ENCODE peak calls at places on chromosome 10, in four cellular contexts. One of them, this sample, is unnamed. For H3K4me1, the result is how much of the 10 kb centered on the place peaks cover.

GRCh38 chr10:18402766-18403346 is 248.5 kb downstream of the NSUN6 start:
- DNase-seq in ascending aorta: no peak
- DNase-seq in heart right ventricle: no peak
- DNase-seq in transverse colon: no peak
- DNase-seq in this sample: no peak

GRCh38 chr10:73493781-73494180 is 2.0 kb downstream of the PPP3CB start:
- DNase-seq in ascending aorta: no peak
- DNase-seq in transverse colon: no peak
- DNase-seq in heart right ventricle: no peak
- DNase-seq in this sample: no peak

GRCh38 chr10:71821909-71822763 is 28.9 kb downstream of the PSAP start:
- DNase-seq in transverse colon: no peak
- DNase-seq in ascending aorta: no peak
- DNase-seq in heart right ventricle: no peak
- DNase-seq in this sample: no peak

GRCh38 chr10:11638055-11638698 is 26.7 kb upstream of the USP6NL start:
- DNase-seq in heart right ventricle: no peak
- DNase-seq in transverse colon: no peak
- DNase-seq in ascending aorta: no peak
- DNase-seq in this sample: no peak

GRCh38 chr10:128870830-128871597 is 596.0 kb upstream of the MGMT start:
- DNase-seq in ascending aorta: no peak
- DNase-seq in transverse colon: no peak
- DNase-seq in heart right ventricle: no peak
- DNase-seq in this sample: no peak

GRCh38 chr10:48649349-48649944 is 35.2 kb upstream of the WDFY4 start:
- DNase-seq in transverse colon: no peak
- DNase-seq in heart right ventricle: no peak
- DNase-seq in ascending aorta: no peak
- DNase-seq in this sample: no peak

GRCh38 chr10:124670849-124671248 is 73.3 kb downstream of the FAM53B start:
- DNase-seq in transverse colon: no peak
- DNase-seq in ascending aorta: no peak
- DNase-seq in heart right ventricle: no peak
- DNase-seq in this sample: no peak

GRCh38 chr10:119654540-119654939 is 3.4 kb downstream of the BAG3 start:
- DNase-seq in ascending aorta: peak
- DNase-seq in transverse colon: peak
- DNase-seq in heart right ventricle: peak
- DNase-seq in this sample: no peak

GRCh38 chr10:22325272-22325947 is 4.5 kb downstream of the BMI1 start:
- DNase-seq in heart right ventricle: peak
- DNase-seq in ascending aorta: peak
- DNase-seq in transverse colon: peak
- DNase-seq in this sample: peak

DNA sequence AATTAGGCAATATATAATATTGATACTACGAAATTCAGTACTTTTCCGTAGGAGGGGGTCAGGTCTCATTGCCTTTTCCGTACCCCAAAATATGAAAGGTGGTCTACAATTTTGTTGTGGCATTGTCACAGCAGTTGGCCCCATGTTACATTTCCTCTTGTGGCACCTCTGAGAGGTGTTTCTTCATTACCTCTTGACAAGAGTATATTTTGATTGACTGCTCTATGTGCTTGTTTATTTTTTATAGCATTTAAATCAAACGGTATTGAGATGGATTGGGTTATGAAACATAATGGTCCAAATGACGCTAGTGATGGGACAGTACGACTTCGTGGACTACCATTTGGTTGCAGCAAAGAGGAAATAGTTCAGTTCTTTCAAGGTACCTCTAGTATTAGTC is 4.2 kb upstream of the PBLD start:
- DNase-seq in transverse colon: no peak
- DNase-seq in ascending aorta: no peak
- DNase-seq in heart right ventricle: no peak
- DNase-seq in this sample: no peak
- H3K4me3 ChIP-seq in transverse colon: peak
- H3K4me3 ChIP-seq in ascending aorta: no peak
- H3K4me3 ChIP-seq in heart right ventricle: no peak
- H3K4me3 ChIP-seq in this sample: no peak

GRCh38 chr10:59903871-59904270 is 2.5 kb downstream of the CCDC6 start:
- DNase-seq in ascending aorta: no peak
- DNase-seq in heart right ventricle: no peak
- DNase-seq in transverse colon: no peak
- DNase-seq in this sample: no peak
- H3K4me1 ChIP-seq in ascending aorta: under half
- H3K4me1 ChIP-seq in heart right ventricle: under half
- H3K4me1 ChIP-seq in transverse colon: half or more
- H3K4me1 ChIP-seq in this sample: half or more

GRCh38 chr10:77763453-77764430 is 126.1 kb upstream of the KCNMA1 start:
- DNase-seq in heart right ventricle: peak
- DNase-seq in ascending aorta: no peak
- DNase-seq in transverse colon: no peak
- DNase-seq in this sample: no peak
- TF ChIP-seq CTCF in heart right ventricle: no peak
- TF ChIP-seq CTCF in ascending aorta: no peak
- TF ChIP-seq CTCF in transverse colon: no peak
- TF ChIP-seq CTCF in this sample: no peak

GRCh38 chr10:131926743-131927595 is 26.2 kb downstream of the PPP2R2D start:
- DNase-seq in ascending aorta: peak
- DNase-seq in transverse colon: no peak
- DNase-seq in heart right ventricle: no peak
- DNase-seq in this sample: no peak

GRCh38 chr10:131926253-131926652 is 25.4 kb downstream of the PPP2R2D start:
- DNase-seq in transverse colon: no peak
- DNase-seq in heart right ventricle: no peak
- DNase-seq in ascending aorta: no peak
- DNase-seq in this sample: no peak

GRCh38 chr10:131930150-131930549 is 29.3 kb downstream of the PPP2R2D start:
- DNase-seq in ascending aorta: no peak
- DNase-seq in transverse colon: no peak
- DNase-seq in heart right ventricle: no peak
- DNase-seq in this sample: no peak

GRCh38 chr10:131929122-131929845 is 28.5 kb downstream of the PPP2R2D start:
- DNase-seq in heart right ventricle: no peak
- DNase-seq in ascending aorta: peak
- DNase-seq in transverse colon: no peak
- DNase-seq in this sample: no peak

DNA sequence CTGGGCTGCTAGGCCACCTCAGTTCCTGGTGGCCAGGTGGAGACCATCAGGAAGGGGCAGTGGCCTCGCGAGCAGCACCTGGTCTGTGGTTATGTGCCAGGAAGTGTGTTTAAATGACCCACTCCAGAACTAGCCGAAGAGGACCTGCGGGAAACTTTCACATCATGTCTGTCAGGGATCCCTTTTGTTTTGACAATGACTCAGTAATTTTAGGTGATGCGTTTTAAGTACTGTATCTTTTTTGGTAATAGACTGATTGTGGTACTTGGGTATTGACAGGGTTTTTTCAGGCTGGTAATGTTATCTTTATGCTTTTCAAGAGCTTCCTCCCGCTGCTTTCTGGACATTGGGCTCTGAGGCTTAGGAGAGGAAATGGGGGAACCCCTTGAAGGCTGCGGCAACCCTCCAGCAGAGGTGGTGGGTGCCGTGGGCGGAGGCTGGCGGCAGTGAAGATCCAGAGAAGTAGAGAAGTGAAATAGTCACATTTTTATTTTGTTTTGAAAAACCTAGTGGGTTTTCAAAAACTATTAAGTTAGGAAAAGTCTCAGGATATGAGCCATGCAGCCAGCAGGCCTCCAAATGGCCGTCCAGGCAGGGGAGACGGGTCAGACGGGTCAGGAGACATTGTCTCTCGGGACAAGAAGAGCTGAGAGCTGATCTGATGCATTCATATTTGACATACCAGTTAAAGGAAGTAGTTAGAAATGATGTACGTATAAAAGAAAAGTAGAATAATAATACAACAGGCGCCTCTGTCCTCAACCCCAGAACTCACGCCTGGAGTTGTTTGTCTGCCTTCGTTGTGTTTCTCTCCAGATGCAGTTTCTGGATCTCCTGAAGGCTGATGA is 27.7 kb downstream of the PPP2R2D start:
- DNase-seq in transverse colon: no peak
- DNase-seq in heart right ventricle: no peak
- DNase-seq in ascending aorta: peak
- DNase-seq in this sample: no peak
- H3K4me3 ChIP-seq in transverse colon: no peak
- H3K4me3 ChIP-seq in heart right ventricle: no peak
- H3K4me3 ChIP-seq in ascending aorta: no peak
- H3K4me3 ChIP-seq in this sample: no peak

DNA sequence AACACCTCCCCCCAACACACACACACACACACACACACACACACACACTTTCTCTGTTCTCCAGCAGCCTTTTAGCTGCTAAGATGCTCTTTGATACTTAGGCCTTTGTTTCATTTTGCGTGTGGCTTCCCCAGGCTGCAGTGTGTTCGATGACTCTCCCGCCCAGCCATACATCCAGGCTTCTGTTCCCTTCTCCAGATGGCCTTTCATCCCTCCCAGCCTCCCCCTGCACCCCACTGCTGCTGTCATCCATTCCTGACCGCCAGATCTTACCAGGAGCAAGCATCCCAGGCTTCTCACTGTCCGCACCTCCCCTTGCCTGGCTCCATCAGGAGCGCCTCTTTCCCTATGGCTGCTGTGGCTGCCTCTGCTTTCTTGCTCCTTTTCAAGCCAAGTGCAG is 77.8 kb upstream of the PPIF start:
- DNase-seq in transverse colon: no peak
- DNase-seq in ascending aorta: no peak
- DNase-seq in heart right ventricle: no peak
- DNase-seq in this sample: no peak
- H3K4me1 ChIP-seq in transverse colon: half or more
- H3K4me1 ChIP-seq in ascending aorta: half or more
- H3K4me1 ChIP-seq in heart right ventricle: half or more
- H3K4me1 ChIP-seq in this sample: under half

GRCh38 chr10:61752111-61753011 is 89.6 kb downstream of the CABCOCO1 start:
- DNase-seq in heart right ventricle: no peak
- DNase-seq in ascending aorta: no peak
- DNase-seq in transverse colon: no peak
- DNase-seq in this sample: no peak

GRCh38 chr10:61753453-61753852 is 90.7 kb downstream of the CABCOCO1 start:
- DNase-seq in transverse colon: no peak
- DNase-seq in heart right ventricle: no peak
- DNase-seq in ascending aorta: no peak
- DNase-seq in this sample: no peak

GRCh38 chr10:61751599-61751998 is 88.9 kb downstream of the CABCOCO1 start:
- DNase-seq in ascending aorta: no peak
- DNase-seq in transverse colon: no peak
- DNase-seq in heart right ventricle: no peak
- DNase-seq in this sample: no peak

GRCh38 chr10:61749271-61749670 is 86.5 kb downstream of the CABCOCO1 start:
- DNase-seq in heart right ventricle: no peak
- DNase-seq in transverse colon: no peak
- DNase-seq in ascending aorta: no peak
- DNase-seq in this sample: no peak

GRCh38 chr10:61750943-61751471 is 88.3 kb downstream of the CABCOCO1 start:
- DNase-seq in transverse colon: peak
- DNase-seq in heart right ventricle: peak
- DNase-seq in ascending aorta: peak
- DNase-seq in this sample: peak
- TF ChIP-seq CTCF in transverse colon: peak
- TF ChIP-seq CTCF in heart right ventricle: peak
- TF ChIP-seq CTCF in ascending aorta: peak
- TF ChIP-seq CTCF in this sample: peak

GRCh38 chr10:110502851-110503301 is 5.2 kb downstream of the DUSP5 start:
- DNase-seq in transverse colon: peak
- DNase-seq in heart right ventricle: no peak
- DNase-seq in ascending aorta: no peak
- DNase-seq in this sample: no peak
- H3K4me3 ChIP-seq in transverse colon: peak
- H3K4me3 ChIP-seq in heart right ventricle: no peak
- H3K4me3 ChIP-seq in ascending aorta: no peak
- H3K4me3 ChIP-seq in this sample: no peak

DNA sequence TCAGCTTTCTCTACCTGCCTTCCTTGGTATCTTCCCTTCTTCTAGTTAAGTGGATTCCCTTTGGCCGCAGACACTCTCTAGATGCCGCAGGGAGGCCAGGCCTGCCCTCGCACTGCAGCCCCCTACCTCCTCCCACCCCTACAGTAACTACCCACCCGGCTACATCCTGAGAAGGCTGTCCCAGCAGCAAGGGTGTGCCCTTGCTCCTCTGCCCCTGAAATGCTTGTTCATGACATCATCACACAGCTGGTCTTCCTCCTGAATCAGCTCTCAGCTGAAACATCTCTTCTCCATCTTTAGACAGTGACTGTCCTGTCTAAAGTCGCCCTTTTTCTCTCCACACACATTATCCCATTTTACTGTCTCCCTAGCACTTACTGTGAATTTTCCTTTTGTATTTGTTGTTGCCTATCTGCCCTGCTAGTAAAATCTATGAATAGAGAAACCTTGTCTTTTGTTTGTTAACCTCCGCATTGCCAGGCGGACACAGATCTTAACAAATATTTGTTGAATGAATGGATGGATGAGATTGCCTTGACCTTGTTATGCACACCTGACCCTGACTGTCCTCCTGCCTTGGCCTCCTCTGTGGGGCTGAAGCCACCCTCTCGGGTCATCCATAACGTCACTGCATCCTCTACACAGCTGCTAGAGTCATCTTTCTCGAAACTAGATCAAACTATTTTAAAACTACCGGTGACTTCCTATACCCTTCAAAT is 108.9 kb upstream of the GATA3 start:
- DNase-seq in transverse colon: no peak
- DNase-seq in ascending aorta: no peak
- DNase-seq in heart right ventricle: no peak
- DNase-seq in this sample: no peak
- H3K4me1 ChIP-seq in transverse colon: under half
- H3K4me1 ChIP-seq in ascending aorta: under half
- H3K4me1 ChIP-seq in heart right ventricle: under half
- H3K4me1 ChIP-seq in this sample: under half

This sample was measured in Caco-2.